ENCODE peak calls at places on chromosomes 6 and 20, in eight cellular contexts. B is NCI-H1417 treated with DMSO at 0.1 percent for 48 hours, V is NCI-H187 treated with DMSO at 0.1 percent for 48 hours, C is midbrain, N is cerebellar cortex, P is hippocampal formation, J is GM23248, Z is cardiac septum. U is an unnamed sample.

GRCh38 chr6:132763269-132763668 is 5.6 kb upstream of the VNN2 start:
- DNase-seq in B (no peak), V (no peak), C (no peak), N (no peak), P (no peak), J (peak; percentile 5), Z (no peak), U (no peak)

GRCh38 chr6:36752187-36752885 is 54.7 kb downstream of the RAB44 start:
- DNase-seq in B (no peak), V (no peak), C (no peak), N (no peak), P (no peak), J (no peak), Z (no peak), U (no peak)

GRCh38 chr6:28568515-28569108 is 42.9 kb downstream of the GPX5 start:
- DNase-seq in B (no peak), V (no peak), C (no peak), N (no peak), P (no peak), J (no peak), Z (no peak), U (no peak)

GRCh38 chr6:65170273-65170672 is 536.8 kb downstream of the EYS start:
- DNase-seq in B (no peak), V (no peak), C (no peak), N (no peak), P (no peak), J (no peak), Z (no peak), U (no peak)

GRCh38 chr20:34578521-34579147 is 20.1 kb downstream of the MAP1LC3A start:
- DNase-seq in B (no peak), V (no peak), C (peak; percentile 14), N (peak; percentile 86), P (no peak), J (no peak), Z (peak; percentile 80), U (no peak)

GRCh38 chr6:68639826-68640505 is 4.9 kb downstream of the ADGRB3 start:
- DNase-seq in B (no peak), V (no peak), C (no peak), N (peak; percentile 60), P (peak; percentile 57), J (no peak), Z (no peak), U (no peak)

GRCh38 chr6:155301867-155302266 is 12.4 kb downstream of the TFB1M start:
- DNase-seq in B (no peak), V (no peak), C (no peak), N (no peak), P (no peak), J (peak; percentile 8), Z (no peak), U (no peak)

GRCh38 chr6:127457444-127458064 is 1.6 kb downstream of the KIAA0408 start:
- DNase-seq in B (no peak), V (no peak), C (no peak), N (no peak), P (no peak), J (peak; percentile 84), Z (no peak), U (no peak)

GRCh38 chr20:37278966-37279590 is 10.4 kb upstream of the MANBAL start:
- DNase-seq in B (no peak), V (no peak), C (no peak), N (no peak), P (no peak), J (peak; percentile 77), Z (no peak), U (peak; percentile 34)

GRCh38 chr20:1075564-1075963 is 42.8 kb upstream of the PSMF1 start:
- DNase-seq in B (no peak), V (no peak), C (no peak), N (no peak), P (no peak), J (no peak), Z (no peak), U (no peak)

GRCh38 chr6:143962644-143962929 is 45.5 kb downstream of the PLAGL1 start:
- DNase-seq in B (no peak), V (no peak), C (peak; percentile 10), N (no peak), P (no peak), J (peak; percentile 69), Z (no peak), U (no peak)

GRCh38 chr6:136526196-136526930 is 23.9 kb downstream of the MAP7 start:
- DNase-seq in B (no peak), V (no peak), C (peak; percentile 84), N (peak; percentile 85), P (peak; percentile 91), J (peak; percentile 83), Z (no peak), U (peak; percentile 86)

GRCh38 chr6:52115891-52116604 is 28.6 kb upstream of the PKHD1 start:
- DNase-seq in B (no peak), V (no peak), C (no peak), N (no peak), P (no peak), J (no peak), Z (no peak), U (no peak)

GRCh38 chr6:86706449-86706848 is 230.9 kb upstream of the HTR1E start:
- DNase-seq in B (no peak), V (no peak), C (no peak), N (no peak), P (no peak), J (no peak), Z (no peak), U (no peak)

GRCh38 chr6:1701668-1702353 is 92.1 kb downstream of the FOXC1 start:
- DNase-seq in B (no peak), V (no peak), C (no peak), N (no peak), P (no peak), J (peak; percentile 98), Z (no peak), U (peak; percentile 82)

GRCh38 chr20:43559588-43559987 is 761 bp downstream of the SGK2 start:
- DNase-seq in B (no peak), V (no peak), C (no peak), N (no peak), P (no peak), J (no peak), Z (peak; percentile 10), U (peak; percentile 10)

GRCh38 chr6:155147958-155148663 is 115.7 kb upstream of the CLDN20 start:
- DNase-seq in B (no peak), V (no peak), C (no peak), N (peak; percentile 95), P (no peak), J (no peak), Z (no peak), U (no peak)

GRCh38 chr6:131250121-131250520 is 114.9 kb downstream of the AKAP7 start:
- DNase-seq in B (no peak), V (no peak), C (peak; percentile 61), N (peak; percentile 45), P (peak; percentile 78), J (peak; percentile 62), Z (peak; percentile 76), U (no peak)

GRCh38 chr20:11207749-11208502 is 534.1 kb upstream of the JAG1 start:
- DNase-seq in B (no peak), V (no peak), C (no peak), N (no peak), P (no peak), J (peak; percentile 85), Z (no peak), U (no peak)

U was measured in posterior vena cava.